ENCODE peak calls at places on chromosomes 11 and 22, in eight cellular contexts. One of them, this sample, is unnamed.
A peak's percentile ranks its signal among the peaks of the same experiment; 100 is the strongest.

GRCh38 chr22:29288837-29289236 is 17.6 kb upstream of the GAS2L1 start:
- DNase-seq in cardiac muscle cell: no peak
- DNase-seq in suprapubic skin: no peak
- DNase-seq in H1: no peak
- DNase-seq in fibroblast of lung: no peak
- DNase-seq in body of pancreas: no peak
- DNase-seq in lower leg skin: no peak
- DNase-seq in stomach: no peak
- DNase-seq in this sample: no peak

GRCh38 chr11:102244681-102245409 is 72.4 kb upstream of the BIRC3 start:
- DNase-seq in cardiac muscle cell: peak; percentile 64
- DNase-seq in suprapubic skin: no peak
- DNase-seq in H1: no peak
- DNase-seq in fibroblast of lung: peak; percentile 69
- DNase-seq in body of pancreas: no peak
- DNase-seq in lower leg skin: no peak
- DNase-seq in stomach: no peak
- DNase-seq in this sample: peak; percentile 86

GRCh38 chr22:33242078-33242477 is 183.9 kb upstream of the SYN3 start:
- DNase-seq in cardiac muscle cell: no peak
- DNase-seq in suprapubic skin: no peak
- DNase-seq in H1: no peak
- DNase-seq in fibroblast of lung: no peak
- DNase-seq in body of pancreas: no peak
- DNase-seq in lower leg skin: no peak
- DNase-seq in stomach: no peak
- DNase-seq in this sample: no peak

GRCh38 chr11:3747704-3748103 is 49.6 kb downstream of the NUP98 start:
- DNase-seq in cardiac muscle cell: peak; percentile 83
- DNase-seq in suprapubic skin: no peak
- DNase-seq in H1: no peak
- DNase-seq in fibroblast of lung: peak; percentile 76
- DNase-seq in body of pancreas: peak; percentile 9
- DNase-seq in lower leg skin: no peak
- DNase-seq in stomach: no peak
- DNase-seq in this sample: peak; percentile 77

GRCh38 chr22:23053912-23054530 is 16.3 kb upstream of the GNAZ start:
- DNase-seq in cardiac muscle cell: no peak
- DNase-seq in suprapubic skin: no peak
- DNase-seq in H1: peak; percentile 20
- DNase-seq in fibroblast of lung: no peak
- DNase-seq in body of pancreas: no peak
- DNase-seq in lower leg skin: peak; percentile 76
- DNase-seq in stomach: no peak
- DNase-seq in this sample: no peak

GRCh38 chr22:45686004-45686403 is 14.4 kb downstream of the ATXN10 start:
- DNase-seq in cardiac muscle cell: no peak
- DNase-seq in suprapubic skin: no peak
- DNase-seq in H1: no peak
- DNase-seq in fibroblast of lung: peak; percentile 33
- DNase-seq in body of pancreas: no peak
- DNase-seq in lower leg skin: no peak
- DNase-seq in stomach: no peak
- DNase-seq in this sample: peak; percentile 60

GRCh38 chr11:2731285-2732125 is 31.7 kb upstream of the KCNQ1OT1 start:
- DNase-seq in cardiac muscle cell: no peak
- DNase-seq in suprapubic skin: no peak
- DNase-seq in H1: no peak
- DNase-seq in fibroblast of lung: no peak
- DNase-seq in body of pancreas: no peak
- DNase-seq in lower leg skin: no peak
- DNase-seq in stomach: no peak
- DNase-seq in this sample: no peak

GRCh38 chr11:84234462-84235202 is 948.5 kb upstream of the CCDC90B start:
- DNase-seq in cardiac muscle cell: no peak
- DNase-seq in suprapubic skin: no peak
- DNase-seq in H1: no peak
- DNase-seq in fibroblast of lung: no peak
- DNase-seq in body of pancreas: no peak
- DNase-seq in lower leg skin: no peak
- DNase-seq in stomach: no peak
- DNase-seq in this sample: no peak

GRCh38 chr11:61791737-61792309 is 576 bp downstream of the TMEM258 start:
- DNase-seq in cardiac muscle cell: peak; percentile 96
- DNase-seq in suprapubic skin: peak; percentile 85
- DNase-seq in H1: no peak
- DNase-seq in fibroblast of lung: peak; percentile 92
- DNase-seq in body of pancreas: peak; percentile 80
- DNase-seq in lower leg skin: no peak
- DNase-seq in stomach: peak; percentile 76
- DNase-seq in this sample: peak; percentile 94

GRCh38 chr22:28366856-28367255 is 312.8 kb downstream of the TTC28 start:
- DNase-seq in cardiac muscle cell: no peak
- DNase-seq in suprapubic skin: no peak
- DNase-seq in H1: no peak
- DNase-seq in fibroblast of lung: no peak
- DNase-seq in body of pancreas: no peak
- DNase-seq in lower leg skin: no peak
- DNase-seq in stomach: no peak
- DNase-seq in this sample: no peak

GRCh38 chr22:45475876-45476514 is 26.7 kb upstream of the FBLN1 start:
- DNase-seq in cardiac muscle cell: no peak
- DNase-seq in suprapubic skin: peak; percentile 84
- DNase-seq in H1: no peak
- DNase-seq in fibroblast of lung: no peak
- DNase-seq in body of pancreas: no peak
- DNase-seq in lower leg skin: peak; percentile 91
- DNase-seq in stomach: no peak
- DNase-seq in this sample: no peak

GRCh38 chr22:26431151-26431995 is 2.3 kb downstream of the ASPHD2 start:
- DNase-seq in cardiac muscle cell: peak; percentile 13
- DNase-seq in suprapubic skin: no peak
- DNase-seq in H1: no peak
- DNase-seq in fibroblast of lung: no peak
- DNase-seq in body of pancreas: no peak
- DNase-seq in lower leg skin: no peak
- DNase-seq in stomach: no peak
- DNase-seq in this sample: no peak

GRCh38 chr11:61736310-61736709 is 16.1 kb upstream of the MYRF start:
- DNase-seq in cardiac muscle cell: no peak
- DNase-seq in suprapubic skin: no peak
- DNase-seq in H1: no peak
- DNase-seq in fibroblast of lung: no peak
- DNase-seq in body of pancreas: no peak
- DNase-seq in lower leg skin: no peak
- DNase-seq in stomach: no peak
- DNase-seq in this sample: no peak

GRCh38 chr11:46272816-46273427 is 4.5 kb upstream of the CREB3L1 start:
- DNase-seq in cardiac muscle cell: peak; percentile 79
- DNase-seq in suprapubic skin: no peak
- DNase-seq in H1: no peak
- DNase-seq in fibroblast of lung: peak; percentile 76
- DNase-seq in body of pancreas: peak; percentile 67
- DNase-seq in lower leg skin: no peak
- DNase-seq in stomach: peak; percentile 72
- DNase-seq in this sample: peak; percentile 84

GRCh38 chr22:33000342-33001280 is 57.6 kb downstream of the SYN3 start:
- DNase-seq in cardiac muscle cell: peak; percentile 66
- DNase-seq in suprapubic skin: peak; percentile 80
- DNase-seq in H1: peak; percentile 92
- DNase-seq in fibroblast of lung: peak; percentile 45
- DNase-seq in body of pancreas: peak; percentile 16
- DNase-seq in lower leg skin: peak; percentile 92
- DNase-seq in stomach: peak; percentile 31
- DNase-seq in this sample: peak; percentile 50

GRCh38 chr11:126696976-126697375 is 303.6 kb downstream of the KIRREL3 start:
- DNase-seq in cardiac muscle cell: no peak
- DNase-seq in suprapubic skin: no peak
- DNase-seq in H1: no peak
- DNase-seq in fibroblast of lung: no peak
- DNase-seq in body of pancreas: no peak
- DNase-seq in lower leg skin: no peak
- DNase-seq in stomach: no peak
- DNase-seq in this sample: no peak

GRCh38 chr22:37639070-37639760 is at the start of gene SH3BP1:
- DNase-seq in cardiac muscle cell: peak; percentile 53
- DNase-seq in suprapubic skin: no peak
- DNase-seq in H1: peak; percentile 86
- DNase-seq in fibroblast of lung: peak; percentile 19
- DNase-seq in body of pancreas: peak; percentile 37
- DNase-seq in lower leg skin: no peak
- DNase-seq in stomach: peak; percentile 59
- DNase-seq in this sample: no peak

GRCh38 chr11:29093416-29093815 is 923.4 kb downstream of the KCNA4 start:
- DNase-seq in cardiac muscle cell: peak; percentile 62
- DNase-seq in suprapubic skin: no peak
- DNase-seq in H1: no peak
- DNase-seq in fibroblast of lung: peak; percentile 11
- DNase-seq in body of pancreas: no peak
- DNase-seq in lower leg skin: no peak
- DNase-seq in stomach: no peak
- DNase-seq in this sample: peak; percentile 73

GRCh38 chr11:65279713-65280459 is 18.1 kb downstream of the POLA2 start:
- DNase-seq in cardiac muscle cell: peak; percentile 92
- DNase-seq in suprapubic skin: no peak
- DNase-seq in H1: no peak
- DNase-seq in fibroblast of lung: peak; percentile 78
- DNase-seq in body of pancreas: peak; percentile 71
- DNase-seq in lower leg skin: no peak
- DNase-seq in stomach: peak; percentile 38
- DNase-seq in this sample: peak; percentile 99

GRCh38 chr11:74182635-74183034 is 11.5 kb downstream of the PPME1 start:
- DNase-seq in cardiac muscle cell: peak; percentile 17
- DNase-seq in suprapubic skin: no peak
- DNase-seq in H1: no peak
- DNase-seq in fibroblast of lung: no peak
- DNase-seq in body of pancreas: no peak
- DNase-seq in lower leg skin: no peak
- DNase-seq in stomach: no peak
- DNase-seq in this sample: peak; percentile 7

GRCh38 chr11:111414267-111414931 is 35.3 kb upstream of the POU2AF1 start:
- DNase-seq in cardiac muscle cell: no peak
- DNase-seq in suprapubic skin: no peak
- DNase-seq in H1: no peak
- DNase-seq in fibroblast of lung: no peak
- DNase-seq in body of pancreas: no peak
- DNase-seq in lower leg skin: peak; percentile 72
- DNase-seq in stomach: no peak
- DNase-seq in this sample: no peak

GRCh38 chr11:3201112-3201581 is 17.5 kb downstream of the MRGPRG start:
- DNase-seq in cardiac muscle cell: no peak
- DNase-seq in suprapubic skin: peak; percentile 44
- DNase-seq in H1: no peak
- DNase-seq in fibroblast of lung: no peak
- DNase-seq in body of pancreas: no peak
- DNase-seq in lower leg skin: peak; percentile 75
- DNase-seq in stomach: no peak
- DNase-seq in this sample: no peak

GRCh38 chr11:110479070-110479444 is 49.3 kb downstream of the FDX1 start:
- DNase-seq in cardiac muscle cell: peak; percentile 17
- DNase-seq in suprapubic skin: no peak
- DNase-seq in H1: no peak
- DNase-seq in fibroblast of lung: no peak
- DNase-seq in body of pancreas: no peak
- DNase-seq in lower leg skin: no peak
- DNase-seq in stomach: no peak
- DNase-seq in this sample: no peak

GRCh38 chr11:6481012-6481923 is at the start of the genes ARFIP2 and TIMM10B:
- DNase-seq in cardiac muscle cell: peak; percentile 98
- DNase-seq in suprapubic skin: peak; percentile 99
- DNase-seq in H1: peak; percentile 95
- DNase-seq in fibroblast of lung: peak; percentile 98
- DNase-seq in body of pancreas: peak; percentile 99
- DNase-seq in lower leg skin: peak; percentile 99
- DNase-seq in stomach: peak; percentile 99
- DNase-seq in this sample: peak; percentile 97

GRCh38 chr11:110907629-110908028 is 195.4 kb upstream of the ARHGAP20 start:
- DNase-seq in cardiac muscle cell: peak; percentile 93
- DNase-seq in suprapubic skin: no peak
- DNase-seq in H1: no peak
- DNase-seq in fibroblast of lung: peak; percentile 94
- DNase-seq in body of pancreas: no peak
- DNase-seq in lower leg skin: no peak
- DNase-seq in stomach: peak; percentile 47
- DNase-seq in this sample: peak; percentile 95

GRCh38 chr11:27722945-27723344 is 22.7 kb upstream of the BDNF start:
- DNase-seq in cardiac muscle cell: peak; percentile 33
- DNase-seq in suprapubic skin: no peak
- DNase-seq in H1: peak; percentile 66
- DNase-seq in fibroblast of lung: no peak
- DNase-seq in body of pancreas: no peak
- DNase-seq in lower leg skin: no peak
- DNase-seq in stomach: no peak
- DNase-seq in this sample: no peak
- TF ChIP-seq CTCF in cardiac muscle cell: no peak
- TF ChIP-seq CTCF in suprapubic skin: no peak
- TF ChIP-seq CTCF in H1: peak; percentile 40
- TF ChIP-seq CTCF in fibroblast of lung: no peak
- TF ChIP-seq CTCF in body of pancreas: no peak
- TF ChIP-seq CTCF in lower leg skin: no peak
- TF ChIP-seq CTCF in stomach: no peak
- TF ChIP-seq CTCF in this sample: no peak

DNA sequence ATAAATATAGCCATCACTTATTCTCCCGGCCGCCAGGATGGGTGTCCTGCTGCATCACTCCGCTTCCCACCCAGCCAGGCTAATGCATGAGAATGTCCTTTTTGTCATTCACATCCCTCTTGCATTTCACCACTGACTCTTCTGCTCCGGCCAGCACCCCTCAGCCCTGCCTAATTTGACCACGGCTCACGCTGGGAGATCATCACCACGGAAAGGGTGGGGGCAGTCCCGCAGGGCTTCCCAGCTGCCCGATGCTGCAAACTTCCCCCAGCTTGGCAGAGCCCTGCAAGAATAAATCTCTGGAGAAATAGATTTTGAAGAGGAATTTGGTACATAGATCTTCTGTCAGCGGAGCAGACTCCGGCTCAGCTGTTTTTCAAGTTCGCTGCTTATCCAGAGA is 62.8 kb downstream of the BUD13 start:
- DNase-seq in cardiac muscle cell: no peak
- DNase-seq in suprapubic skin: no peak
- DNase-seq in H1: no peak
- DNase-seq in fibroblast of lung: no peak
- DNase-seq in body of pancreas: no peak
- DNase-seq in lower leg skin: no peak
- DNase-seq in stomach: no peak
- DNase-seq in this sample: no peak
- H3K4me3 ChIP-seq in cardiac muscle cell: no peak overlapping the region
- H3K4me3 ChIP-seq in suprapubic skin: no peak overlapping the region
- H3K4me3 ChIP-seq in H1: no peak overlapping the region
- H3K4me3 ChIP-seq in fibroblast of lung: no peak overlapping the region
- H3K4me3 ChIP-seq in body of pancreas: no peak overlapping the region
- H3K4me3 ChIP-seq in lower leg skin: no peak overlapping the region
- H3K4me3 ChIP-seq in stomach: no peak overlapping the region
- H3K4me3 ChIP-seq in this sample: no peak overlapping the region

GRCh38 chr22:43592470-43592869 is 180.7 kb downstream of the MPPED1 start:
- DNase-seq in cardiac muscle cell: peak; percentile 3
- DNase-seq in suprapubic skin: no peak
- DNase-seq in H1: peak; percentile 63
- DNase-seq in fibroblast of lung: no peak
- DNase-seq in body of pancreas: peak; percentile 4
- DNase-seq in lower leg skin: no peak
- DNase-seq in stomach: no peak
- DNase-seq in this sample: peak; percentile 0
- TF ChIP-seq CTCF in cardiac muscle cell: no peak
- TF ChIP-seq CTCF in suprapubic skin: no peak
- TF ChIP-seq CTCF in H1: peak; percentile 77
- TF ChIP-seq CTCF in fibroblast of lung: no peak
- TF ChIP-seq CTCF in body of pancreas: no peak
- TF ChIP-seq CTCF in lower leg skin: no peak
- TF ChIP-seq CTCF in stomach: no peak
- TF ChIP-seq CTCF in this sample: peak; percentile 8

GRCh38 chr11:66676279-66676919 is 1.3 kb downstream of the RBM4B start:
- DNase-seq in cardiac muscle cell: no peak
- DNase-seq in suprapubic skin: no peak
- DNase-seq in H1: no peak
- DNase-seq in fibroblast of lung: no peak
- DNase-seq in body of pancreas: no peak
- DNase-seq in lower leg skin: no peak
- DNase-seq in stomach: no peak
- DNase-seq in this sample: no peak
- H3K4me3 ChIP-seq in cardiac muscle cell: peak overlapping the region; percentile 4
- H3K4me3 ChIP-seq in suprapubic skin: peak overlapping the region; percentile 67
- H3K4me3 ChIP-seq in H1: peak overlapping the region; percentile 9
- H3K4me3 ChIP-seq in fibroblast of lung: peak overlapping the region; percentile 32
- H3K4me3 ChIP-seq in body of pancreas: no peak overlapping the region
- H3K4me3 ChIP-seq in lower leg skin: no peak overlapping the region
- H3K4me3 ChIP-seq in stomach: peak overlapping the region; percentile 68
- H3K4me3 ChIP-seq in this sample: peak overlapping the region; percentile 82